ENCODE peak calls at places on chromosomes 13 and 19, in ten cellular contexts. Y, L, H, M, R, I, B, V, Q and W are unnamed samples.

GRCh38 chr19:13153627-13154240 is 3.5 kb downstream of the IER2 start:
- DNase-seq in Y (peak; percentile 65), L (peak; percentile 33), H (peak; percentile 33), M (peak; percentile 51), R (no peak), I (peak; percentile 23), B (peak; percentile 36), V (no peak), Q (no peak), W (peak; percentile 11)

GRCh38 chr13:44402902-44403719 is 29.5 kb downstream of the SERP2 start:
- DNase-seq in Y (no peak), L (peak; percentile 82), H (peak; percentile 51), M (no peak), R (no peak), I (no peak), B (no peak), V (no peak), Q (no peak), W (no peak)

GRCh38 chr13:111505175-111505777 is 184.8 kb downstream of the TEX29 start:
- DNase-seq in Y (no peak), L (no peak), H (no peak), M (no peak), R (peak; percentile 28), I (no peak), B (no peak), V (no peak), Q (no peak), W (no peak)

GRCh38 chr19:46775642-46776258 is 12.6 kb downstream of the SLC1A5 start:
- DNase-seq in Y (no peak), L (no peak), H (no peak), M (no peak), R (no peak), I (no peak), B (no peak), V (no peak), Q (no peak), W (no peak)

GRCh38 chr13:100987993-100988392 is 313.4 kb upstream of the TMTC4 start:
- DNase-seq in Y (no peak), L (no peak), H (no peak), M (no peak), R (no peak), I (peak; percentile 32), B (no peak), V (no peak), Q (no peak), W (no peak)

GRCh38 chr19:44618640-44619357 is 5.4 kb downstream of the IGSF23 start:
- DNase-seq in Y (no peak), L (no peak), H (no peak), M (no peak), R (no peak), I (no peak), B (no peak), V (no peak), Q (no peak), W (no peak)

GRCh38 chr19:13839938-13840750 is 36.8 kb upstream of the NANOS3 start:
- DNase-seq in Y (peak; percentile 88), L (peak; percentile 47), H (peak; percentile 86), M (no peak), R (peak; percentile 88), I (no peak), B (no peak), V (peak; percentile 81), Q (peak; percentile 47), W (no peak)

GRCh38 chr13:73776137-73776785 is 357.9 kb downstream of the KLF12 start:
- DNase-seq in Y (no peak), L (no peak), H (no peak), M (peak; percentile 40), R (no peak), I (no peak), B (no peak), V (no peak), Q (no peak), W (no peak)

GRCh38 chr19:15859187-15859586 is 38.7 kb downstream of the CYP4F2 start:
- DNase-seq in Y (no peak), L (no peak), H (no peak), M (no peak), R (no peak), I (no peak), B (no peak), V (no peak), Q (no peak), W (no peak)

GRCh38 chr19:29467824-29468401 is 57.9 kb upstream of the VSTM2B start:
- DNase-seq in Y (no peak), L (no peak), H (peak; percentile 1), M (no peak), R (no peak), I (no peak), B (no peak), V (no peak), Q (peak; percentile 43), W (no peak)

GRCh38 chr19:9883231-9883758 is 48.2 kb downstream of the PIN1 start:
- DNase-seq in Y (no peak), L (no peak), H (no peak), M (no peak), R (no peak), I (no peak), B (no peak), V (no peak), Q (no peak), W (no peak)
- H3K27ac ChIP-seq in Y (no peak overlapping the region), L (no peak overlapping the region), H (no peak overlapping the region), M (no peak overlapping the region), R (peak overlapping the region; percentile 27), I (no peak overlapping the region), B (no peak overlapping the region), V (no peak overlapping the region), Q (no peak overlapping the region), W (no peak overlapping the region)

DNA sequence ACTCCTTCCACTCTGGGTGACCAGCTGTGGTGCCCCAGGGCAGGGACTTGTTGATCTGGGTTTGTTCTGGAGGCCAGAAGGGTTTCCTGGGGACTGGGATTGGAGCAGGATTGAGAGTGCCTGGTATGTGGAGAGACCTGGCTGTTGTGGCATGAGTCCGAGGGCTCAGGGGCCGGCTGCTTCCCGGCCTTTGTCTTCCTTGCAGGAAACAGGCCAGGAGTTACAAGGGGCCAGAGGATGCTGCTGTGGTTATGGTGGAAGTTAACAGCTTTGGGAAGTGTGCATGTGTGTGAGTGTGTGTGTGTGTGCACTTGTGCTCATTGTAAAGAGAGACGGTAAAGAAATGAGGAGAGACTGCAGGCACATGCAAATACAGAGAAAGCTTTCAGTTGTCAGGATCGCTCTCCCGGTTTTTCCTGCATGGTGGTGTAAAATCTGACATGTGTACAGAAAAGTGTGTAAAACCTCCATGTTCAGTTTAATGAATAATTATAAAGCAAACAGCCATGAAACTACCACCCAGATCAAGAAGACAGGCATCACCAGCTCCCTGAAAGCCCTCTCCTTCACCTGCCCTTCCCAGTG is 19.0 kb downstream of the PAK4 start:
- DNase-seq in Y (no peak), L (peak; percentile 62), H (no peak), M (peak; percentile 42), R (no peak), I (peak; percentile 36), B (no peak), V (no peak), Q (no peak), W (peak; percentile 3)
- H3K27ac ChIP-seq in Y (no peak overlapping the region), L (peak overlapping the region; percentile 80), H (peak overlapping the region; percentile 21), M (no peak overlapping the region), R (peak overlapping the region; percentile 87), I (no peak overlapping the region), B (peak overlapping the region; percentile 75), V (peak overlapping the region; percentile 73), Q (no peak overlapping the region), W (no peak overlapping the region)

DNA sequence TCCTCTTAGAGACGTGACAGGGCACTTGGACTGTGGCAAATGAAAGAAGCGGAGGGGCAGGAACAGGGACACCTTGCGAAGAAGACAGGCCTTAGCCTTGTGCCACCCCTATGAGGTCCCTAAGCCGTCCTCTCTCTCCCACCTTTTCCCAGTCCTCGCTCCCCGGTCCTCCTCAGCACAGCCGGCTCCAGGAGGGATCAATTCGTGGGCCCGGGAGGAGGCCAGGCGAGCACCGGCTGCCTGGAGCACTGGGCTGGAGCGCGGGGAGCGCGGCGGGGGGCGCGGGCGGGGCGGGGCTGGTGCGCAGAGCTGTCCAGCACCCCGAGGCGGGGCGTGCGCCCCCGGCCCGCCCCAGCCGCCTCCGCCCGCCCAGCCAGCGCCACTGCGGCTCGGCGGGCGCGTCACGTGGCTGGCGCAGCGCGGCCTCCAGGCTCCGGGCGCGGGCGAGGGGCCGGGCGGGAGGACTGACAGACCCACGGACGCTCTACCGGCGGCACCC is at the start of gene LRP3:
- DNase-seq in Y (peak; percentile 72), L (peak; percentile 74), H (no peak), M (peak; percentile 22), R (no peak), I (no peak), B (peak; percentile 61), V (peak; percentile 54), Q (no peak), W (no peak)
- H3K27ac ChIP-seq in Y (peak within 1 kb of the TSS; percentile 34), L (no peak within 1 kb of the TSS), H (no peak within 1 kb of the TSS), M (no peak within 1 kb of the TSS), R (peak within 1 kb of the TSS; percentile 4), I (no peak within 1 kb of the TSS), B (peak within 1 kb of the TSS; percentile 97), V (peak within 1 kb of the TSS; percentile 65), Q (no peak within 1 kb of the TSS), W (no peak within 1 kb of the TSS)

DNA sequence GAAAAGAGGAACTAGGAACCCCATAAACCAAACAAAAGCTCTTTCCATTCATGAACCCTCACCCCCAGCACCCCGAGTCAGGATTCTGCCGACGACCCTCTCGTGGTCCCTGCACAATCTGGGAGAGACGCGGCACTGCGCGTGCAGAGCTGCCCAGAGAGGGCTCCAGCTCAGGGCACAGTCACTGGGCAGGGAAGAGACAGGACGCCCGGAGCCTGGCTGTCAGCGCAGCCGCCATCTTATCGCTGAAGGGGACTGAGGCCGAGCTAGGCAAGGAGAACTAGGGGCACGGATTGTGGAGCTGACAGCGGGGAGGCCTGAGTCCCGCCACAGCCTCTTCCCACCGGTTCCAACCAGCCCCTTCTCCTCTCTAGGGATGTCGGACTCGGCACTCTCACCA is 349 bp downstream of the ZNF98 start:
- DNase-seq in Y (no peak), L (peak; percentile 16), H (no peak), M (no peak), R (no peak), I (no peak), B (no peak), V (no peak), Q (no peak), W (no peak)
- H3K27ac ChIP-seq in Y (no peak overlapping the region), L (no peak overlapping the region), H (no peak overlapping the region), M (no peak overlapping the region), R (no peak overlapping the region), I (no peak overlapping the region), B (no peak overlapping the region), V (no peak overlapping the region), Q (no peak overlapping the region), W (no peak overlapping the region)

DNA sequence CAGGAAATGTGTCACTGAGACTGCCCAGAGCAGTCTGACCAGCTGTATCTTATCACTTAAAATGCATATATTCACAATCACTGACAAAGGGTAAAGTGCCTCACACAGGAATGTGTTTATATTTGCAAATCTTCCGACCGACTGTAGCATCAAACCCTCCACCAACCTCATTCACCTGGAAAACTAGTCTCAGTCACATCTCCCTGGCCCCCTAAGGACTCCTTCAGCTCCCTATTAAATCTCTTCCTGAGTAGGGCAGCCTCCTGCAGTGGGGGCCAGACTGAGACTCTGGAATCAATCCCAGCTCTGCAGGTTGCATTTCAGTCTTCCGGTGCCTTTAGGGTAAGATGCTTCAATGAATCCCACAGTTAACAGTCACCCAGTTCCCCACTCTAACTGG is 738.2 kb upstream of the SLITRK5 start:
- DNase-seq in Y (no peak), L (no peak), H (no peak), M (peak; percentile 31), R (no peak), I (peak; percentile 7), B (no peak), V (no peak), Q (no peak), W (no peak)
- H3K27ac ChIP-seq in Y (no peak overlapping the region), L (no peak overlapping the region), H (no peak overlapping the region), M (no peak overlapping the region), R (no peak overlapping the region), I (no peak overlapping the region), B (no peak overlapping the region), V (no peak overlapping the region), Q (no peak overlapping the region), W (no peak overlapping the region)